ENCODE peak calls at places on chromosomes 16 and 17, in eight cellular contexts. One of them, this sample, is unnamed.

GRCh38 chr17:39123627-39124026 is 27.8 kb downstream of the PLXDC1 start:
- DNase-seq in right atrium auricular region: no peak
- DNase-seq in heart left ventricle: no peak
- DNase-seq in effector memory CD4-positive, alpha-beta T cell: no peak
- DNase-seq in aorta: no peak
- DNase-seq in iPS DF 6.9: no peak
- DNase-seq in lower lobe of right lung: no peak
- DNase-seq in cardiac muscle cell: no peak
- DNase-seq in this sample: no peak

GRCh38 chr16:85543536-85543935 is 69.6 kb upstream of the GSE1 start:
- DNase-seq in lower lobe of right lung: no peak
- DNase-seq in iPS DF 6.9: no peak
- DNase-seq in cardiac muscle cell: no peak
- DNase-seq in effector memory CD4-positive, alpha-beta T cell: no peak
- DNase-seq in heart left ventricle: no peak
- DNase-seq in aorta: no peak
- DNase-seq in right atrium auricular region: no peak
- DNase-seq in this sample: no peak

GRCh38 chr16:48231675-48232214 is 12.4 kb upstream of the LONP2 start:
- DNase-seq in lower lobe of right lung: no peak
- DNase-seq in right atrium auricular region: no peak
- DNase-seq in effector memory CD4-positive, alpha-beta T cell: no peak
- DNase-seq in cardiac muscle cell: peak; percentile 68
- DNase-seq in heart left ventricle: no peak
- DNase-seq in aorta: no peak
- DNase-seq in iPS DF 6.9: peak; percentile 16
- DNase-seq in this sample: no peak

GRCh38 chr17:33779399-33779697 is 475.7 kb upstream of the CCL2 start:
- DNase-seq in right atrium auricular region: no peak
- DNase-seq in aorta: no peak
- DNase-seq in effector memory CD4-positive, alpha-beta T cell: no peak
- DNase-seq in cardiac muscle cell: no peak
- DNase-seq in lower lobe of right lung: no peak
- DNase-seq in heart left ventricle: no peak
- DNase-seq in iPS DF 6.9: no peak
- DNase-seq in this sample: no peak

GRCh38 chr16:65453646-65454045 is 331.8 kb upstream of the CDH11 start:
- DNase-seq in heart left ventricle: no peak
- DNase-seq in iPS DF 6.9: no peak
- DNase-seq in aorta: no peak
- DNase-seq in right atrium auricular region: no peak
- DNase-seq in effector memory CD4-positive, alpha-beta T cell: no peak
- DNase-seq in cardiac muscle cell: no peak
- DNase-seq in lower lobe of right lung: no peak
- DNase-seq in this sample: no peak

GRCh38 chr17:73017653-73018052 is 74.8 kb downstream of the SLC39A11 start:
- DNase-seq in heart left ventricle: no peak
- DNase-seq in right atrium auricular region: no peak
- DNase-seq in effector memory CD4-positive, alpha-beta T cell: no peak
- DNase-seq in lower lobe of right lung: no peak
- DNase-seq in cardiac muscle cell: peak; percentile 44
- DNase-seq in iPS DF 6.9: no peak
- DNase-seq in aorta: no peak
- DNase-seq in this sample: no peak

GRCh38 chr16:89316701-89317100 is 99.2 kb downstream of the ZNF778 start:
- DNase-seq in cardiac muscle cell: no peak
- DNase-seq in lower lobe of right lung: peak; percentile 32
- DNase-seq in aorta: no peak
- DNase-seq in iPS DF 6.9: no peak
- DNase-seq in heart left ventricle: no peak
- DNase-seq in effector memory CD4-positive, alpha-beta T cell: no peak
- DNase-seq in right atrium auricular region: no peak
- DNase-seq in this sample: no peak

GRCh38 chr16:29962344-29962994 is 590 bp downstream of the TMEM219 start:
- DNase-seq in effector memory CD4-positive, alpha-beta T cell: no peak
- DNase-seq in cardiac muscle cell: peak; percentile 66
- DNase-seq in right atrium auricular region: no peak
- DNase-seq in aorta: no peak
- DNase-seq in lower lobe of right lung: no peak
- DNase-seq in iPS DF 6.9: no peak
- DNase-seq in heart left ventricle: peak; percentile 41
- DNase-seq in this sample: no peak

GRCh38 chr16:55759983-55760664 is 72.8 kb downstream of the CES1 start:
- DNase-seq in effector memory CD4-positive, alpha-beta T cell: no peak
- DNase-seq in aorta: no peak
- DNase-seq in right atrium auricular region: no peak
- DNase-seq in iPS DF 6.9: peak; percentile 33
- DNase-seq in heart left ventricle: peak; percentile 26
- DNase-seq in cardiac muscle cell: no peak
- DNase-seq in lower lobe of right lung: peak; percentile 48
- DNase-seq in this sample: no peak

GRCh38 chr17:65268832-65269231 is 131.7 kb downstream of the RGS9 start:
- DNase-seq in effector memory CD4-positive, alpha-beta T cell: no peak
- DNase-seq in lower lobe of right lung: no peak
- DNase-seq in cardiac muscle cell: no peak
- DNase-seq in right atrium auricular region: no peak
- DNase-seq in iPS DF 6.9: no peak
- DNase-seq in aorta: no peak
- DNase-seq in heart left ventricle: no peak
- DNase-seq in this sample: no peak

GRCh38 chr17:17156107-17156506 is 50.0 kb downstream of the PLD6 start:
- DNase-seq in right atrium auricular region: no peak
- DNase-seq in heart left ventricle: no peak
- DNase-seq in aorta: no peak
- DNase-seq in iPS DF 6.9: no peak
- DNase-seq in effector memory CD4-positive, alpha-beta T cell: no peak
- DNase-seq in cardiac muscle cell: peak; percentile 68
- DNase-seq in lower lobe of right lung: no peak
- DNase-seq in this sample: peak; percentile 46

GRCh38 chr16:1048442-1049112 is 24.0 kb upstream of the SSTR5 start:
- DNase-seq in iPS DF 6.9: no peak
- DNase-seq in aorta: no peak
- DNase-seq in cardiac muscle cell: peak; percentile 61
- DNase-seq in right atrium auricular region: no peak
- DNase-seq in heart left ventricle: peak; percentile 75
- DNase-seq in lower lobe of right lung: no peak
- DNase-seq in effector memory CD4-positive, alpha-beta T cell: no peak
- DNase-seq in this sample: no peak

GRCh38 chr17:68184816-68185436 is 62.9 kb upstream of the AMZ2 start:
- DNase-seq in lower lobe of right lung: no peak
- DNase-seq in right atrium auricular region: no peak
- DNase-seq in heart left ventricle: no peak
- DNase-seq in aorta: no peak
- DNase-seq in effector memory CD4-positive, alpha-beta T cell: no peak
- DNase-seq in cardiac muscle cell: no peak
- DNase-seq in iPS DF 6.9: no peak
- DNase-seq in this sample: no peak

GRCh38 chr16:75496546-75496945 is 1.3 kb upstream of the CHST6 start:
- DNase-seq in lower lobe of right lung: no peak
- DNase-seq in aorta: no peak
- DNase-seq in effector memory CD4-positive, alpha-beta T cell: no peak
- DNase-seq in right atrium auricular region: no peak
- DNase-seq in iPS DF 6.9: no peak
- DNase-seq in heart left ventricle: no peak
- DNase-seq in cardiac muscle cell: peak; percentile 39
- DNase-seq in this sample: no peak

GRCh38 chr16:71406724-71407123 is 35.1 kb downstream of the TLE7 start:
- DNase-seq in iPS DF 6.9: no peak
- DNase-seq in heart left ventricle: no peak
- DNase-seq in effector memory CD4-positive, alpha-beta T cell: no peak
- DNase-seq in aorta: no peak
- DNase-seq in right atrium auricular region: no peak
- DNase-seq in cardiac muscle cell: no peak
- DNase-seq in lower lobe of right lung: no peak
- DNase-seq in this sample: no peak

GRCh38 chr17:80422276-80422675 is 7.3 kb downstream of the ENDOV start:
- DNase-seq in aorta: peak; percentile 67
- DNase-seq in effector memory CD4-positive, alpha-beta T cell: no peak
- DNase-seq in cardiac muscle cell: no peak
- DNase-seq in iPS DF 6.9: no peak
- DNase-seq in lower lobe of right lung: no peak
- DNase-seq in heart left ventricle: no peak
- DNase-seq in right atrium auricular region: no peak
- DNase-seq in this sample: no peak

GRCh38 chr17:7133916-7134315 is 19.3 kb upstream of the ASGR2 start:
- DNase-seq in lower lobe of right lung: no peak
- DNase-seq in iPS DF 6.9: no peak
- DNase-seq in aorta: peak; percentile 68
- DNase-seq in heart left ventricle: no peak
- DNase-seq in right atrium auricular region: no peak
- DNase-seq in effector memory CD4-positive, alpha-beta T cell: no peak
- DNase-seq in cardiac muscle cell: no peak
- DNase-seq in this sample: no peak

GRCh38 chr17:43616865-43617264 is 44.9 kb downstream of the MEOX1 start:
- DNase-seq in heart left ventricle: no peak
- DNase-seq in effector memory CD4-positive, alpha-beta T cell: no peak
- DNase-seq in iPS DF 6.9: no peak
- DNase-seq in right atrium auricular region: no peak
- DNase-seq in lower lobe of right lung: no peak
- DNase-seq in cardiac muscle cell: no peak
- DNase-seq in aorta: no peak
- DNase-seq in this sample: no peak

GRCh38 chr16:57688487-57688986 is 6.1 kb upstream of the DRC7 start:
- DNase-seq in heart left ventricle: no peak
- DNase-seq in right atrium auricular region: no peak
- DNase-seq in cardiac muscle cell: no peak
- DNase-seq in iPS DF 6.9: no peak
- DNase-seq in effector memory CD4-positive, alpha-beta T cell: no peak
- DNase-seq in aorta: no peak
- DNase-seq in lower lobe of right lung: no peak
- DNase-seq in this sample: no peak

GRCh38 chr17:56549501-56549900 is 44.0 kb upstream of the NOG start:
- DNase-seq in lower lobe of right lung: no peak
- DNase-seq in cardiac muscle cell: no peak
- DNase-seq in heart left ventricle: no peak
- DNase-seq in right atrium auricular region: no peak
- DNase-seq in aorta: no peak
- DNase-seq in effector memory CD4-positive, alpha-beta T cell: no peak
- DNase-seq in iPS DF 6.9: no peak
- DNase-seq in this sample: peak; percentile 5

GRCh38 chr16:80592273-80592672 is 51.5 kb downstream of the DYNLRB2 start:
- DNase-seq in lower lobe of right lung: no peak
- DNase-seq in effector memory CD4-positive, alpha-beta T cell: no peak
- DNase-seq in cardiac muscle cell: no peak
- DNase-seq in right atrium auricular region: no peak
- DNase-seq in aorta: no peak
- DNase-seq in iPS DF 6.9: no peak
- DNase-seq in heart left ventricle: no peak
- DNase-seq in this sample: no peak

GRCh38 chr17:2057714-2058520 is 3.0 kb downstream of the HIC1 start:
- DNase-seq in lower lobe of right lung: no peak
- DNase-seq in iPS DF 6.9: no peak
- DNase-seq in heart left ventricle: no peak
- DNase-seq in cardiac muscle cell: peak; percentile 62
- DNase-seq in right atrium auricular region: no peak
- DNase-seq in effector memory CD4-positive, alpha-beta T cell: no peak
- DNase-seq in aorta: no peak
- DNase-seq in this sample: no peak
- H3K4me3 ChIP-seq in lower lobe of right lung: peak overlapping the region; percentile 67
- H3K4me3 ChIP-seq in iPS DF 6.9: no peak overlapping the region
- H3K4me3 ChIP-seq in heart left ventricle: peak overlapping the region; percentile 78
- H3K4me3 ChIP-seq in cardiac muscle cell: no peak overlapping the region
- H3K4me3 ChIP-seq in right atrium auricular region: peak overlapping the region; percentile 67
- H3K4me3 ChIP-seq in effector memory CD4-positive, alpha-beta T cell: no peak overlapping the region
- H3K4me3 ChIP-seq in aorta: no peak overlapping the region
- H3K4me3 ChIP-seq in this sample: peak overlapping the region; percentile 42

GRCh38 chr16:28062261-28063046 is 1.1 kb downstream of the GSG1L start:
- DNase-seq in lower lobe of right lung: no peak
- DNase-seq in right atrium auricular region: no peak
- DNase-seq in aorta: no peak
- DNase-seq in cardiac muscle cell: no peak
- DNase-seq in effector memory CD4-positive, alpha-beta T cell: no peak
- DNase-seq in iPS DF 6.9: no peak
- DNase-seq in heart left ventricle: no peak
- DNase-seq in this sample: no peak
- H3K4me3 ChIP-seq in lower lobe of right lung: peak overlapping the region; percentile 19
- H3K4me3 ChIP-seq in right atrium auricular region: peak overlapping the region; percentile 53
- H3K4me3 ChIP-seq in aorta: peak overlapping the region; percentile 77
- H3K4me3 ChIP-seq in cardiac muscle cell: peak overlapping the region; percentile 32
- H3K4me3 ChIP-seq in effector memory CD4-positive, alpha-beta T cell: no peak overlapping the region
- H3K4me3 ChIP-seq in iPS DF 6.9: peak overlapping the region; percentile 45
- H3K4me3 ChIP-seq in heart left ventricle: peak overlapping the region; percentile 50
- H3K4me3 ChIP-seq in this sample: no peak overlapping the region

GRCh38 chr17:76872874-76873221 is 4.6 kb downstream of the MGAT5B start:
- DNase-seq in iPS DF 6.9: no peak
- DNase-seq in lower lobe of right lung: no peak
- DNase-seq in cardiac muscle cell: no peak
- DNase-seq in right atrium auricular region: no peak
- DNase-seq in aorta: no peak
- DNase-seq in effector memory CD4-positive, alpha-beta T cell: no peak
- DNase-seq in heart left ventricle: no peak
- DNase-seq in this sample: no peak
- H3K4me3 ChIP-seq in iPS DF 6.9: no peak overlapping the region
- H3K4me3 ChIP-seq in lower lobe of right lung: no peak overlapping the region
- H3K4me3 ChIP-seq in cardiac muscle cell: no peak overlapping the region
- H3K4me3 ChIP-seq in right atrium auricular region: no peak overlapping the region
- H3K4me3 ChIP-seq in aorta: no peak overlapping the region
- H3K4me3 ChIP-seq in effector memory CD4-positive, alpha-beta T cell: no peak overlapping the region
- H3K4me3 ChIP-seq in heart left ventricle: no peak overlapping the region
- H3K4me3 ChIP-seq in this sample: no peak overlapping the region

GRCh38 chr17:29283496-29283895 is 10.5 kb downstream of the NUFIP2 start:
- DNase-seq in effector memory CD4-positive, alpha-beta T cell: no peak
- DNase-seq in lower lobe of right lung: no peak
- DNase-seq in heart left ventricle: no peak
- DNase-seq in right atrium auricular region: no peak
- DNase-seq in aorta: no peak
- DNase-seq in cardiac muscle cell: no peak
- DNase-seq in iPS DF 6.9: no peak
- DNase-seq in this sample: no peak
- H3K4me3 ChIP-seq in effector memory CD4-positive, alpha-beta T cell: no peak overlapping the region
- H3K4me3 ChIP-seq in lower lobe of right lung: no peak overlapping the region
- H3K4me3 ChIP-seq in heart left ventricle: no peak overlapping the region
- H3K4me3 ChIP-seq in right atrium auricular region: no peak overlapping the region
- H3K4me3 ChIP-seq in aorta: no peak overlapping the region
- H3K4me3 ChIP-seq in cardiac muscle cell: no peak overlapping the region
- H3K4me3 ChIP-seq in iPS DF 6.9: no peak overlapping the region
- H3K4me3 ChIP-seq in this sample: no peak overlapping the region

DNA sequence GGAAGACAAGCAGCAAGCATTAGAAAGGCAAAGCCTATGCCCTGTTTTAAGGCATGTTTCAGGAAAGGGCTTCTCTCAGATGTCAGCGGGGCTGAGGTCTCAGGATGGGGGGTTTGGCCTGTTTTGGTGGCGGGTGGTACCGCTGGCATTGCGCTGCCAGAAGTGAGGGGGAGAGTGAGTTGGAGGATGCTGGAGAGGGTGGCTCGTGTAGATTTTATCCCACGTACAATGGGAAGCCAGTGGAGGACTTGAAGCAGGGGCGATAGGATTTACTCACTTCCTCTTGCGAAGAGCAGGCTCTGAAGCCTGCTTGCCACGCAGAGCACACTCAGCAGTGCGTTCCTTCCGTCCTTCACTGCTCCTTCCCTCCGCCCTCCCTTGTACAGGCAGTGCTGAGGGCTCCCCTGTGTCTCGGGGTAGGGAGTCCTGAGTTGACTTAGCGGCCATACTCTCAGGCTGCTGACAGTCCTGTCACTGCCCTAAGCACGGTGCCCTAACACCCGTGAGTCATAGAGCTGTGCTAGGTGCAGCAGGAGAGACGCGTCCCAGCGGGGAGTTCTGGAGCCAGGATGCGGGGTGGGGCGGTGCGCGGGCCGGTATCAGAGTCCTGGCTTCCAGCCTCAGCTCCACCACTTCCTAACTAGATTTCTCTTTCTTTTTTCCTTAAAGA is 113.1 kb downstream of the SNX29 start:
- DNase-seq in iPS DF 6.9: no peak
- DNase-seq in heart left ventricle: no peak
- DNase-seq in lower lobe of right lung: peak; percentile 61
- DNase-seq in effector memory CD4-positive, alpha-beta T cell: no peak
- DNase-seq in right atrium auricular region: no peak
- DNase-seq in cardiac muscle cell: peak; percentile 74
- DNase-seq in aorta: peak; percentile 81
- DNase-seq in this sample: peak; percentile 47
- H3K4me3 ChIP-seq in iPS DF 6.9: peak overlapping the region; percentile 32
- H3K4me3 ChIP-seq in heart left ventricle: peak overlapping the region; percentile 31
- H3K4me3 ChIP-seq in lower lobe of right lung: peak overlapping the region; percentile 35
- H3K4me3 ChIP-seq in effector memory CD4-positive, alpha-beta T cell: peak overlapping the region; percentile 16
- H3K4me3 ChIP-seq in right atrium auricular region: peak overlapping the region; percentile 27
- H3K4me3 ChIP-seq in cardiac muscle cell: no peak overlapping the region
- H3K4me3 ChIP-seq in aorta: no peak overlapping the region
- H3K4me3 ChIP-seq in this sample: peak overlapping the region; percentile 22